ENCODE peak calls at places on chromosomes 16 and 17, in four cellular contexts. One of them, this sample, is unnamed.

GRCh38 chr16:528111-529011 is 849 bp downstream of the CAPN15 start:
- DNase-seq in cardiac muscle cell: peak
- DNase-seq in CD4-positive, alpha-beta T cell: no peak
- DNase-seq in Peyer's patch: peak
- DNase-seq in this sample: no peak

GRCh38 chr16:80914379-80915078 is 92.2 kb downstream of the CMC2 start:
- DNase-seq in CD4-positive, alpha-beta T cell: no peak
- DNase-seq in Peyer's patch: no peak
- DNase-seq in cardiac muscle cell: no peak
- DNase-seq in this sample: no peak

GRCh38 chr16:49019081-49019633 is 262.5 kb downstream of the CBLN1 start:
- DNase-seq in Peyer's patch: no peak
- DNase-seq in CD4-positive, alpha-beta T cell: no peak
- DNase-seq in cardiac muscle cell: no peak
- DNase-seq in this sample: no peak

GRCh38 chr16:54926166-54926838 is 4.4 kb upstream of the IRX5 start:
- DNase-seq in Peyer's patch: no peak
- DNase-seq in CD4-positive, alpha-beta T cell: no peak
- DNase-seq in cardiac muscle cell: peak
- DNase-seq in this sample: no peak

GRCh38 chr16:86450691-86451090 is 59.6 kb upstream of the FOXF1 start:
- DNase-seq in CD4-positive, alpha-beta T cell: no peak
- DNase-seq in cardiac muscle cell: no peak
- DNase-seq in Peyer's patch: no peak
- DNase-seq in this sample: no peak

GRCh38 chr16:17590711-17591654 is 120.2 kb upstream of the XYLT1 start:
- DNase-seq in cardiac muscle cell: no peak
- DNase-seq in Peyer's patch: no peak
- DNase-seq in CD4-positive, alpha-beta T cell: peak
- DNase-seq in this sample: no peak

GRCh38 chr17:59001158-59001814 is 105.4 kb downstream of the TRIM37 start:
- DNase-seq in Peyer's patch: peak
- DNase-seq in CD4-positive, alpha-beta T cell: peak
- DNase-seq in cardiac muscle cell: peak
- DNase-seq in this sample: no peak

GRCh38 chr16:30567991-30568638 is 3.4 kb downstream of the ZNF688 start:
- DNase-seq in CD4-positive, alpha-beta T cell: peak
- DNase-seq in Peyer's patch: peak
- DNase-seq in cardiac muscle cell: peak
- DNase-seq in this sample: no peak

GRCh38 chr16:83653785-83654184 is 154.0 kb upstream of the HSBP1 start:
- DNase-seq in CD4-positive, alpha-beta T cell: no peak
- DNase-seq in Peyer's patch: no peak
- DNase-seq in cardiac muscle cell: peak
- DNase-seq in this sample: no peak

GRCh38 chr16:63596716-63597115 is 1525.1 kb downstream of the CDH11 start:
- DNase-seq in CD4-positive, alpha-beta T cell: no peak
- DNase-seq in Peyer's patch: no peak
- DNase-seq in cardiac muscle cell: no peak
- DNase-seq in this sample: no peak

GRCh38 chr17:60106377-60107059 is 27.8 kb upstream of the HEATR6 start:
- DNase-seq in CD4-positive, alpha-beta T cell: no peak
- DNase-seq in cardiac muscle cell: peak
- DNase-seq in Peyer's patch: no peak
- DNase-seq in this sample: no peak

GRCh38 chr17:78394209-78394608 is 15.8 kb downstream of the PGS1 start:
- DNase-seq in Peyer's patch: no peak
- DNase-seq in cardiac muscle cell: no peak
- DNase-seq in CD4-positive, alpha-beta T cell: no peak
- DNase-seq in this sample: no peak

GRCh38 chr16:86383488-86384262 is 126.7 kb upstream of the FOXF1 start:
- DNase-seq in CD4-positive, alpha-beta T cell: no peak
- DNase-seq in Peyer's patch: no peak
- DNase-seq in cardiac muscle cell: peak
- DNase-seq in this sample: no peak

GRCh38 chr17:46826116-46826515 is 7.6 kb upstream of the WNT3 start:
- DNase-seq in cardiac muscle cell: no peak
- DNase-seq in Peyer's patch: no peak
- DNase-seq in CD4-positive, alpha-beta T cell: no peak
- DNase-seq in this sample: no peak

GRCh38 chr16:3576211-3576610 is 992 bp downstream of the NLRC3 start:
- DNase-seq in CD4-positive, alpha-beta T cell: no peak
- DNase-seq in Peyer's patch: no peak
- DNase-seq in cardiac muscle cell: no peak
- DNase-seq in this sample: no peak

GRCh38 chr16:29905668-29906067 is 5.4 kb downstream of the ASPHD1 start:
- DNase-seq in Peyer's patch: no peak
- DNase-seq in CD4-positive, alpha-beta T cell: no peak
- DNase-seq in cardiac muscle cell: no peak
- DNase-seq in this sample: no peak

GRCh38 chr17:43778337-43779144 is at the start of gene DUSP3:
- DNase-seq in CD4-positive, alpha-beta T cell: peak
- DNase-seq in Peyer's patch: peak
- DNase-seq in cardiac muscle cell: peak
- DNase-seq in this sample: peak

DNA sequence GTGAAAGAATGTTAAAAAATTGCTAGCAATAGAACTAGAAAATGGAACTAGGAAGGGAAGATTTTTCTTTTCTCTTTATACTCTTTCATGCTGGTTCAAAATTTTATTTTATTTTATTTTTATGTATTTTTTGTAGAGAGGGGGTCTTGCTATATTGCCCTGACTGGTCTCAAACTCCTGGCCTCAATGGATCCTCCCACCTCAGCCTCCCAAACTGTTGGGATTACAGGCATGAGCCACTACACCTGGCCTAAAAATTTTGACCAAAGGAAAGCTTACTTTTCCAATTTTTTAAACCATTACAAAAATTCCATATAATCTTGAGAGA is 10.0 kb upstream of the TERF2 start:
- DNase-seq in cardiac muscle cell: no peak
- DNase-seq in Peyer's patch: no peak
- DNase-seq in CD4-positive, alpha-beta T cell: no peak
- DNase-seq in this sample: no peak
- TF ChIP-seq CTCF in cardiac muscle cell: no peak
- TF ChIP-seq CTCF in Peyer's patch: no peak
- TF ChIP-seq CTCF in CD4-positive, alpha-beta T cell: peak
- TF ChIP-seq CTCF in this sample: no peak

DNA sequence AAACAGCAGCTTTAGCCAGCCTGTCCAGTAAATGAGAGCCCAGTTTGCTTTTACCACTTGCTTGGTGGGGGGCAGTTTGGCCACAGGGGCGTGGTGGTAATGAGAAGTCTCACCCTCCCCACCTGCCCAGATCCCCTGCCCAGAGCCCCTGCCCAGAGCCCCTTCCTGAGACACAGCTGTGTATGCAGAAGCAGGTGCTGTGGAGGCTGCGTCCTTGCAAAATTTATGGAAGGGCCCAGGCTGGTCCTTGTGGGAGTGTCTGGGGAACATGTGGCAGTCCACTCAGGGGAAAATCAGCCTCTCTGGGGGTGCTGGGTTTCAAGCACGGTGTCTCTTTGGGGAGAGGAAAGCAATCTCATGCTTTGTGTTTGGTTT is 27.6 kb upstream of the LGALS9 start:
- DNase-seq in cardiac muscle cell: no peak
- DNase-seq in CD4-positive, alpha-beta T cell: no peak
- DNase-seq in Peyer's patch: no peak
- DNase-seq in this sample: no peak
- TF ChIP-seq CTCF in cardiac muscle cell: no peak
- TF ChIP-seq CTCF in CD4-positive, alpha-beta T cell: peak
- TF ChIP-seq CTCF in Peyer's patch: no peak
- TF ChIP-seq CTCF in this sample: no peak

GRCh38 chr17:57257213-57257873 is 1.0 kb downstream of the MSI2 start:
- DNase-seq in CD4-positive, alpha-beta T cell: no peak
- DNase-seq in Peyer's patch: peak
- DNase-seq in cardiac muscle cell: no peak
- DNase-seq in this sample: no peak

GRCh38 chr17:57256708-57257112 is 387 bp downstream of the MSI2 start:
- DNase-seq in Peyer's patch: peak
- DNase-seq in CD4-positive, alpha-beta T cell: peak
- DNase-seq in cardiac muscle cell: peak
- DNase-seq in this sample: peak

GRCh38 chr17:57257911-57258885 is 1.9 kb downstream of the MSI2 start:
- DNase-seq in cardiac muscle cell: peak
- DNase-seq in CD4-positive, alpha-beta T cell: no peak
- DNase-seq in Peyer's patch: no peak
- DNase-seq in this sample: no peak

GRCh38 chr17:57255182-57255775 is 1.0 kb upstream of the MSI2 start:
- DNase-seq in cardiac muscle cell: no peak
- DNase-seq in CD4-positive, alpha-beta T cell: no peak
- DNase-seq in Peyer's patch: no peak
- DNase-seq in this sample: no peak

DNA sequence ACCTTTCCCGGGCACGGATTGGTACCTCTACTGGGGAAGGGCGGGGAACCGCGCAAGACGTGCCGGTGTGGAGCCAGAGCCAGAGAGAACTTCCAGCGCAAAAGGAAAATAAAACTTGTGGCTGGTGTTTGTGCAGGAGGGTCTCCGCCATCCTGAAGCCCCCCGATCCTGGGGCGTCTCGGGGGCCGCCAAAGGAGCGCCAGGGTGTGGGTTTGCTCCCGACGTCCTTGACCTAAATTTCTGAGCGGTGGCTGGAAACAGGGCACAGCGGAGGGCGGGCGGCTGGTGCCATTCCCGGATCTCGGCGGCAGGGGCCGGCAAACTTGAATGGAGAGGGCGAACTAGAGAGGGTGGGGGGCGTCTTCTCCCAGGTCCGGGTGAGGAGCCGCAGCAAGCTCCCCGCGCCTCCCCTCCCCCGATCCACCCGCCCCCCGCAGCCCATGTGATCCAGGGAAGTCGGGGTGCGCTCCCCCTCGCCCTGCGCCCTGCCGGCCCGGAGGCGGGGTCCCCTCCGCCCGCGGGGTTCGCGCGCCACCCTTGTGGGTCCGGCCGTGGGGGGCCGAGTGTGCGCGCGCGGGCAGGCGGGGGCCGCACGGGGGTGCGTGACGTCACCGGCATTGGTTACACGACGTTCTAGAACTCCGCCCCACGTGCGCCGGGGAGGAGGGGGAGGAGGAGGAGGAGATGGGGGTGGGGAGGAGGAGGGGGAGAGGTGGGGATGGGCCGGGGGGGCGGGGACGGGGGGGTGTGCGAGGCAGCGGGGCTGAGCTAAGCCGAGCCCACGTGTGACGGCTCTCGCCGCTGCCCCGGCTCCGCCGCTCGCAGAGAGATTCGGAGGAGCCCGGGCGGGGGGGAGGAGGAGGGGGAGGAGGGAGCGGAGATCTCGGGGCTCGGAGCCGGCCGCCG is at the start of gene MSI2:
- DNase-seq in CD4-positive, alpha-beta T cell: peak
- DNase-seq in cardiac muscle cell: peak
- DNase-seq in Peyer's patch: peak
- DNase-seq in this sample: peak
- TF ChIP-seq CTCF in CD4-positive, alpha-beta T cell: no peak
- TF ChIP-seq CTCF in cardiac muscle cell: no peak
- TF ChIP-seq CTCF in Peyer's patch: no peak
- TF ChIP-seq CTCF in this sample: no peak

GRCh38 chr16:73846292-73846849 is 450.2 kb upstream of the PSMD7 start:
- DNase-seq in Peyer's patch: no peak
- DNase-seq in CD4-positive, alpha-beta T cell: no peak
- DNase-seq in cardiac muscle cell: no peak
- DNase-seq in this sample: no peak
- TF ChIP-seq CTCF in Peyer's patch: no peak
- TF ChIP-seq CTCF in CD4-positive, alpha-beta T cell: no peak
- TF ChIP-seq CTCF in cardiac muscle cell: no peak
- TF ChIP-seq CTCF in this sample: peak

DNA sequence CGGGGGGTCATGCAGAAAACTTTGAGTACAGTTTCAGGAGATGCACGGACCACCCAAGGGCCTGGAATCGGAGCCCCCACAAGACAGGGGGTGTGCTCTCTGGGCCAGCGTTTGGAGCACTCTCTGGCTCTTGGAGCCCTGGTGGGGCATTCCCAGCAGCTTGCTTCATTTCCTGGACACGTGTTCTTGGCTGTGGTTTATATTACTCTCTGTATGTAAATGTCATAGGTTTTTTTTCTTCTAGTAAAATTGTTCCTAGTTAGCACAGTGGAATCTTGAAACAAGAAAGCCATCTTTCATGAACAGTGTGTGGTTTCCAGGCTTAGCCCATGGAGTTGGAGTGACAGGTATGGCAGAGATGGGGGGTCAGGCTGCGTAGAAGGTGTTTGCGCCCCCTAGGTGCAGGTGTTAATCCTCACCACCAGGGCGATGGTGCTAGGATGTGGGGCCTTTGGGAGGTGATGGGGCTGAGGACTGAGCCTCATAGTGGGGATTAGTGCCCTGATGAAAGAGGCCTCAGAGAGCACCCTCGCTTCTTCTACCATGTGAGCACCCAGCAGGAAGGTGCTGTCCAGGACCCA is 79.8 kb downstream of the JPH3 start:
- DNase-seq in CD4-positive, alpha-beta T cell: no peak
- DNase-seq in Peyer's patch: no peak
- DNase-seq in cardiac muscle cell: peak
- DNase-seq in this sample: no peak
- TF ChIP-seq CTCF in CD4-positive, alpha-beta T cell: no peak
- TF ChIP-seq CTCF in Peyer's patch: no peak
- TF ChIP-seq CTCF in cardiac muscle cell: peak
- TF ChIP-seq CTCF in this sample: peak

GRCh38 chr16:67284699-67285646 is 5.6 kb downstream of the PLEKHG4 start:
- DNase-seq in CD4-positive, alpha-beta T cell: no peak
- DNase-seq in cardiac muscle cell: peak
- DNase-seq in Peyer's patch: no peak
- DNase-seq in this sample: peak
- TF ChIP-seq CTCF in CD4-positive, alpha-beta T cell: no peak
- TF ChIP-seq CTCF in cardiac muscle cell: peak
- TF ChIP-seq CTCF in Peyer's patch: peak
- TF ChIP-seq CTCF in this sample: peak